ENCODE peak calls at places on chromosomes 2 and 18, in ten cellular contexts. C, E, T, O, Z, F, M, S, Q and H are unnamed samples.

GRCh38 chr2:174059875-174060226 is 94.7 kb upstream of the SP3 start:
- DNase-seq in Q (no peak), O (no peak), C (no peak), Z (peak; percentile 34), F (no peak), E (no peak), T (no peak), S (no peak), M (no peak), H (no peak)

GRCh38 chr2:203951366-203951902 is 14.9 kb downstream of the ICOS start:
- DNase-seq in M (no peak), F (no peak), E (no peak), S (peak; percentile 5), C (no peak), Z (no peak), T (no peak), O (no peak), Q (no peak), H (no peak)

GRCh38 chr2:69893684-69894481 is at the start of gene SNRNP27:
- DNase-seq in E (peak; percentile 65), Q (peak; percentile 56), C (peak; percentile 85), Z (no peak), M (peak; percentile 85), F (peak; percentile 73), T (peak; percentile 76), O (peak; percentile 34), S (peak; percentile 85), H (peak; percentile 76)

GRCh38 chr18:59376351-59376935 is 17.4 kb upstream of the LMAN1 start:
- DNase-seq in T (no peak), Z (no peak), E (no peak), C (no peak), M (no peak), F (no peak), S (no peak), Q (no peak), O (no peak), H (no peak)

GRCh38 chr18:74963820-74964446 is 245.0 kb downstream of the PTGR3 start:
- DNase-seq in Q (no peak), T (no peak), S (peak; percentile 36), O (no peak), Z (no peak), M (no peak), C (peak; percentile 61), F (no peak), E (no peak), H (peak; percentile 36)

GRCh38 chr2:127619901-127620705 is 25.9 kb upstream of the GPR17 start:
- DNase-seq in Q (no peak), O (no peak), C (peak; percentile 1), T (no peak), M (no peak), F (no peak), Z (no peak), S (no peak), E (no peak), H (peak; percentile 68)

GRCh38 chr2:168518555-168519066 is 62.5 kb downstream of the CERS6 start:
- DNase-seq in F (no peak), C (peak; percentile 17), E (no peak), Q (peak; percentile 18), Z (no peak), M (no peak), T (peak; percentile 16), O (peak; percentile 16), S (peak; percentile 36), H (no peak)

GRCh38 chr2:65372619-65373018 is 59.8 kb downstream of the SPRED2 start:
- DNase-seq in F (no peak), E (no peak), Q (no peak), T (no peak), O (no peak), S (no peak), C (no peak), M (no peak), Z (no peak), H (no peak)

GRCh38 chr18:1002653-1003178 is 98.0 kb downstream of the ADCYAP1 start:
- DNase-seq in Z (no peak), T (no peak), E (no peak), C (no peak), Q (peak; percentile 19), O (peak; percentile 38), M (no peak), F (no peak), S (no peak), H (no peak)

GRCh38 chr18:51137051-51137729 is 60.3 kb downstream of the MEX3C start:
- DNase-seq in M (no peak), Z (no peak), E (no peak), Q (peak; percentile 36), F (no peak), T (no peak), C (no peak), S (no peak), O (no peak), H (no peak)

GRCh38 chr2:206198677-206199076 is 39.0 kb downstream of the EEF1B2 start:
- DNase-seq in C (no peak), T (no peak), M (no peak), E (no peak), F (no peak), Z (no peak), O (no peak), Q (no peak), S (no peak), H (no peak)

GRCh38 chr2:215392164-215392563 is 43.7 kb downstream of the FN1 start:
- DNase-seq in E (no peak), S (no peak), Q (no peak), O (no peak), F (no peak), T (no peak), C (no peak), M (no peak), Z (no peak), H (no peak)

GRCh38 chr18:53944721-53945120 is 279.7 kb downstream of the MBD2 start:
- DNase-seq in C (no peak), E (no peak), Q (no peak), T (no peak), S (peak; percentile 16), Z (no peak), M (no peak), O (no peak), F (no peak), H (no peak)

GRCh38 chr2:57936216-57936615 is 110.4 kb upstream of the VRK2 start:
- DNase-seq in F (no peak), E (no peak), S (no peak), Z (no peak), C (no peak), O (no peak), Q (no peak), M (no peak), T (no peak), H (no peak)